ENCODE peak calls at places on chromosome 4, in seven cellular contexts. M is IMR-90; U is fibroblast of mammary gland; C is NCI-H2081; K is B cell; G is stimulated activated CD4-positive, alpha-beta T cell treated with anti-CD3 and anti-CD28 coated beads, Interleukin-12 subunit alpha, Interleukin-12 subunit beta, amount 100 ng/mL, for 4 hours; J is bronchial epithelial cell. V is an unnamed sample.

GRCh38 chr4:25727711-25728493 is 72.3 kb downstream of the SLC34A2 start:
- DNase-seq in M (no peak), U (no peak), C (no peak), K (no peak), G (no peak), J (peak), V (peak)

GRCh38 chr4:108203377-108203776 is 34.6 kb upstream of the LEF1 start:
- DNase-seq in M (no peak), U (no peak), C (no peak), K (no peak), G (no peak), J (no peak), V (no peak)

GRCh38 chr4:83276299-83277040 is 8.1 kb downstream of the COQ2 start:
- DNase-seq in M (peak), U (peak), C (no peak), K (no peak), G (no peak), J (no peak), V (no peak)

GRCh38 chr4:187059031-187059430 is 335.4 kb upstream of the FAT1 start:
- DNase-seq in M (no peak), U (no peak), C (no peak), K (no peak), G (no peak), J (no peak), V (no peak)

GRCh38 chr4:3331511-3332394 is 38.9 kb downstream of the RGS12 start:
- DNase-seq in M (no peak), U (no peak), C (no peak), K (peak), G (no peak), J (no peak), V (no peak)

GRCh38 chr4:151866266-151866918 is 105.6 kb upstream of the GATB start:
- DNase-seq in M (no peak), U (no peak), C (no peak), K (no peak), G (no peak), J (no peak), V (no peak)

GRCh38 chr4:91837608-91838029 is 466.1 kb upstream of the GRID2 start:
- DNase-seq in M (no peak), U (no peak), C (no peak), K (no peak), G (no peak), J (peak), V (no peak)

GRCh38 chr4:139537292-139537691 is 18.7 kb downstream of the SETD7 start:
- DNase-seq in M (no peak), U (peak), C (no peak), K (no peak), G (no peak), J (no peak), V (no peak)

V was measured in NCI-H187.